ENCODE peak calls at places on chromosomes 3 and 15, in eight cellular contexts. C, S, N, B, P, J, K and X are unnamed samples.

GRCh38 chr15:54462511-54462913 is 484.3 kb downstream of the UNC13C start:
- DNase-seq in K (no peak), C (no peak), N (no peak), B (no peak), J (no peak), S (no peak), P (no peak), X (no peak)

GRCh38 chr3:102599819-102600576 is 165.2 kb downstream of the ZPLD1 start:
- DNase-seq in C (no peak), P (no peak), J (no peak), K (no peak), B (no peak), S (no peak), N (no peak), X (no peak)

GRCh38 chr3:64361962-64362735 is 136.9 kb upstream of the PRICKLE2 start:
- DNase-seq in P (no peak), C (peak), K (no peak), B (no peak), S (no peak), N (no peak), J (no peak), X (no peak)

GRCh38 chr15:78291698-78292097 is 7.7 kb downstream of the SKIC8 start:
- DNase-seq in J (no peak), P (no peak), S (no peak), K (no peak), B (no peak), N (no peak), C (no peak), X (no peak)

GRCh38 chr3:72487078-72487765 is 361.0 kb downstream of the SHQ1 start:
- DNase-seq in P (no peak), J (no peak), C (peak), K (no peak), S (peak), N (no peak), B (peak), X (no peak)

GRCh38 chr3:61560452-61561373 is 658 bp upstream of the PTPRG start:
- DNase-seq in B (peak), K (peak), P (peak), S (peak), N (peak), J (peak), C (peak), X (peak)

GRCh38 chr3:128395500-128396125 is 71.1 kb downstream of the DNAJB8 start:
- DNase-seq in B (no peak), P (no peak), N (no peak), J (no peak), C (peak), S (peak), K (no peak), X (no peak)

GRCh38 chr3:42673082-42673481 is 12.3 kb upstream of the KLHL40 start:
- DNase-seq in B (no peak), N (no peak), S (no peak), J (no peak), C (no peak), P (no peak), K (no peak), X (no peak)

GRCh38 chr15:88028024-88028423 is 228.5 kb downstream of the NTRK3 start:
- DNase-seq in P (no peak), S (no peak), B (no peak), C (peak), N (no peak), K (no peak), J (no peak), X (no peak)

GRCh38 chr3:169618894-169619792 is 44.4 kb downstream of the MECOM start:
- DNase-seq in N (peak), C (no peak), J (no peak), S (no peak), B (no peak), K (no peak), P (no peak), X (no peak)

GRCh38 chr3:86840814-86841213 is 150.1 kb downstream of the VGLL3 start:
- DNase-seq in K (no peak), C (no peak), P (no peak), N (peak), B (no peak), J (no peak), S (no peak), X (no peak)

GRCh38 chr3:119681279-119681678 is 4.1 kb upstream of the COX17 start:
- DNase-seq in C (peak), S (no peak), B (peak), J (no peak), N (peak), P (no peak), K (no peak), X (no peak)

GRCh38 chr15:78709263-78709882 is 68.4 kb upstream of the CHRNB4 start:
- DNase-seq in P (peak), J (peak), C (peak), N (peak), B (peak), S (peak), K (peak), X (peak)

GRCh38 chr3:58116161-58116955 is 94.4 kb downstream of the DNASE1L3 start:
- DNase-seq in N (no peak), S (no peak), P (no peak), C (no peak), K (no peak), B (peak), J (no peak), X (peak)

GRCh38 chr3:149600619-149601018 is 57.2 kb downstream of the WWTR1 start:
- DNase-seq in J (no peak), K (no peak), N (no peak), P (no peak), C (no peak), S (no peak), B (no peak), X (no peak)

GRCh38 chr15:83204697-83205096 is 2.9 kb downstream of the HDGFL3 start:
- DNase-seq in S (no peak), P (no peak), C (no peak), B (no peak), K (no peak), N (no peak), J (no peak), X (no peak)